ENCODE peak calls at places on chromosomes 7 and 10, in five cellular contexts. X is upper lobe of right lung, Y is transverse colon, E is fibroblast of mammary gland, L is fibroblast of lung. B is an unnamed sample.
A peak's percentile ranks its signal among the peaks of the same experiment; 100 is the strongest.

GRCh38 chr10:65565246-65565645 is 1360.6 kb upstream of the LRRTM3 start:
- DNase-seq in X (no peak), Y (no peak), E (no peak), L (no peak), B (no peak)

GRCh38 chr10:29804025-29804852 is 169.5 kb upstream of the SVIL start:
- DNase-seq in X (no peak), Y (peak; percentile 52), E (peak; percentile 94), L (peak; percentile 92), B (peak; percentile 85)

GRCh38 chr7:46459942-46460341 is 538.9 kb upstream of the IGFBP3 start:
- DNase-seq in X (no peak), Y (no peak), E (no peak), L (no peak), B (no peak)

GRCh38 chr7:28700084-28700483 is 258.0 kb downstream of the TRIL start:
- DNase-seq in X (no peak), Y (no peak), E (no peak), L (no peak), B (no peak)

GRCh38 chr7:127557803-127558202 is 27.6 kb downstream of the GCC1 start:
- DNase-seq in X (no peak), Y (no peak), E (no peak), L (no peak), B (no peak)

GRCh38 chr7:158812684-158813083 is 16.6 kb downstream of the ESYT2 start:
- DNase-seq in X (no peak), Y (no peak), E (no peak), L (no peak), B (no peak)

GRCh38 chr10:88792656-88793055 is 9.9 kb upstream of the LIPM start:
- DNase-seq in X (peak; percentile 71), Y (peak; percentile 10), E (peak; percentile 75), L (peak; percentile 72), B (no peak)

GRCh38 chr10:98328163-98328562 is 60.2 kb upstream of the LOXL4 start:
- DNase-seq in X (no peak), Y (no peak), E (no peak), L (no peak), B (no peak)

GRCh38 chr7:90726623-90727022 is 130.5 kb downstream of the CDK14 start:
- DNase-seq in X (no peak), Y (peak; percentile 22), E (peak; percentile 28), L (peak; percentile 72), B (no peak)

GRCh38 chr7:82347808-82348207 is 95.8 kb downstream of the CACNA2D1 start:
- DNase-seq in X (no peak), Y (no peak), E (no peak), L (no peak), B (no peak)

GRCh38 chr7:70052691-70053090 is 454.4 kb downstream of the AUTS2 start:
- DNase-seq in X (no peak), Y (no peak), E (peak; percentile 33), L (peak; percentile 87), B (no peak)

GRCh38 chr10:123611243-123611642 is 54.9 kb upstream of the GPR26 start:
- DNase-seq in X (no peak), Y (no peak), E (no peak), L (no peak), B (no peak)

GRCh38 chr10:52004342-52004949 is 305.1 kb upstream of the CSTF2T start:
- DNase-seq in X (no peak), Y (no peak), E (peak; percentile 66), L (peak; percentile 15), B (no peak)

GRCh38 chr7:78020131-78020873 is 221.7 kb downstream of the PHTF2 start:
- DNase-seq in X (no peak), Y (peak; percentile 63), E (peak; percentile 89), L (peak; percentile 77), B (peak; percentile 76)

GRCh38 chr7:84675633-84676034 is 481.0 kb upstream of the SEMA3A start:
- DNase-seq in X (no peak), Y (no peak), E (no peak), L (peak; percentile 39), B (no peak)

GRCh38 chr7:142855756-142856564 is 1.1 kb downstream of the EPHB6 start:
- DNase-seq in X (peak; percentile 84), Y (peak; percentile 45), E (peak; percentile 18), L (peak; percentile 8), B (peak; percentile 89)

GRCh38 chr7:47329320-47329926 is 252.5 kb downstream of the TNS3 start:
- DNase-seq in X (no peak), Y (peak; percentile 25), E (no peak), L (no peak), B (peak; percentile 62)

GRCh38 chr7:92669616-92670153 is 79.5 kb upstream of the FAM133B start:
- DNase-seq in X (no peak), Y (no peak), E (peak; percentile 68), L (peak; percentile 37), B (no peak)

GRCh38 chr7:70434376-70434775 is 697.6 kb upstream of the GALNT17 start:
- DNase-seq in X (no peak), Y (no peak), E (peak; percentile 11), L (no peak), B (no peak)

GRCh38 chr10:88680958-88681357 is 16.7 kb downstream of the LIPF start:
- DNase-seq in X (no peak), Y (no peak), E (no peak), L (peak; percentile 12), B (no peak)

GRCh38 chr7:134197342-134197741 is 70.2 kb downstream of the LRGUK start:
- DNase-seq in X (no peak), Y (no peak), E (no peak), L (no peak), B (no peak)

GRCh38 chr7:129271500-129272355 is 46.9 kb downstream of the AHCYL2 start:
- DNase-seq in X (no peak), Y (peak; percentile 55), E (peak; percentile 74), L (peak; percentile 38), B (no peak)

GRCh38 chr10:124728071-124728829 is 15.9 kb downstream of the FAM53B start:
- DNase-seq in X (peak; percentile 63), Y (peak; percentile 39), E (peak; percentile 56), L (no peak), B (no peak)

GRCh38 chr10:60441515-60441914 is 51.8 kb upstream of the ANK3 start:
- DNase-seq in X (no peak), Y (no peak), E (peak; percentile 48), L (peak; percentile 35), B (no peak)

GRCh38 chr10:14456218-14456869 is 125.6 kb upstream of the FRMD4A start:
- DNase-seq in X (no peak), Y (no peak), E (no peak), L (no peak), B (no peak)

GRCh38 chr10:2144584-2144983 is 407.3 kb upstream of the ADARB2 start:
- DNase-seq in X (no peak), Y (no peak), E (no peak), L (no peak), B (no peak)

GRCh38 chr10:10396601-10397000 is 621.1 kb upstream of the CELF2 start:
- DNase-seq in X (no peak), Y (no peak), E (peak; percentile 73), L (no peak), B (no peak)

GRCh38 chr10:15197911-15198310 is 29.4 kb upstream of the NMT2 start:
- DNase-seq in X (no peak), Y (no peak), E (no peak), L (no peak), B (no peak)

GRCh38 chr7:113015038-113015645 is 71.5 kb downstream of the GPR85 start:
- DNase-seq in X (no peak), Y (no peak), E (peak; percentile 61), L (peak; percentile 18), B (no peak)

GRCh38 chr10:481636-482035 is 207.8 kb downstream of the DIP2C start:
- DNase-seq in X (peak; percentile 58), Y (no peak), E (no peak), L (no peak), B (no peak)

GRCh38 chr7:26699761-26700160 is 164.6 kb downstream of the SKAP2 start:
- DNase-seq in X (no peak), Y (no peak), E (peak; percentile 67), L (no peak), B (no peak)
- TF ChIP-seq CTCF in X (no peak), Y (no peak), E (no peak), L (no peak), B (no peak)

GRCh38 chr7:144454256-144455039 is 51.0 kb upstream of the NOBOX start:
- DNase-seq in X (no peak), Y (no peak), E (peak; percentile 11), L (no peak), B (no peak)

GRCh38 chr7:144455040-144455404 is 51.5 kb upstream of the NOBOX start:
- DNase-seq in X (no peak), Y (no peak), E (no peak), L (no peak), B (no peak)

DNA sequence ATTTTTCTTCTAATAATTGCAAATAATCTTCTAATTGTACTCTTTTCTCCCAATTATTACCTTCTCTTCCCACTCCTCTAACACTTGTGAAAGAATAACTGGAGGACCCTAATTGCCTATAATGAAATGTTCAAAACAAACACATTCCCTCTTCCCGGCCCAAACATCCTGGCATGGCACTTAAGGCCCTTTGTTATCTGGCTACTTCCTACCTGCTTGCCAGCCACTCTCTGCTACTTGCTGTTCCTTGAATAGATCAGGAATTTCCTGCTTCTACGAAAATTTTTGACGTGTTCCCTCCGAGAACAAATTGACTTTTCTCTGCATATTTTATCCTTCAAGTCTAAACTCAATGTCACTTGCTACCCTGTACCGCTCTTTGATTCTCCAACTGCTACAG is 56.1 kb upstream of the NOBOX start:
- DNase-seq in X (no peak), Y (no peak), E (no peak), L (no peak), B (no peak)
- H3K4me3 ChIP-seq in X (no peak overlapping the region), Y (no peak overlapping the region), E (no peak overlapping the region), L (no peak overlapping the region), B (no peak overlapping the region)

GRCh38 chr7:12685550-12685949 is 1.9 kb upstream of the ARL4A start:
- DNase-seq in X (no peak), Y (no peak), E (peak; percentile 72), L (peak; percentile 45), B (no peak)
- TF ChIP-seq CTCF in X (peak; percentile 34), Y (peak; percentile 8), E (peak; percentile 76), L (peak; percentile 51), B (peak; percentile 42)

GRCh38 chr7:80937336-80937735 is 18.5 kb upstream of the SEMA3C start:
- DNase-seq in X (no peak), Y (no peak), E (no peak), L (no peak), B (no peak)

GRCh38 chr7:80934286-80934685 is 15.4 kb upstream of the SEMA3C start:
- DNase-seq in X (no peak), Y (no peak), E (no peak), L (peak; percentile 53), B (no peak)

GRCh38 chr7:80941206-80941758 is 22.4 kb upstream of the SEMA3C start:
- DNase-seq in X (no peak), Y (no peak), E (peak; percentile 93), L (peak; percentile 84), B (no peak)

GRCh38 chr7:80940539-80941205 is 21.8 kb upstream of the SEMA3C start:
- DNase-seq in X (no peak), Y (no peak), E (no peak), L (no peak), B (no peak)

GRCh38 chr7:80935971-80936370 is 17.1 kb upstream of the SEMA3C start:
- DNase-seq in X (no peak), Y (no peak), E (no peak), L (no peak), B (no peak)
- H3K4me3 ChIP-seq in X (no peak overlapping the region), Y (no peak overlapping the region), E (no peak overlapping the region), L (no peak overlapping the region), B (no peak overlapping the region)